ENCODE peak calls at places on chromosomes 1 and 21, in four cellular contexts. B, T, F and Y are unnamed samples.

GRCh38 chr1:18879791-18880309 is 20.4 kb upstream of the TAS1R2 start:
- DNase-seq in B (no peak), T (no peak), F (no peak), Y (no peak)

GRCh38 chr1:182159443-182159842 is 97.9 kb upstream of the ZNF648 start:
- DNase-seq in B (no peak), T (no peak), F (no peak), Y (peak; percentile 3)

GRCh38 chr1:181073638-181074037 is 14.9 kb upstream of the IER5 start:
- DNase-seq in B (no peak), T (no peak), F (no peak), Y (no peak)

GRCh38 chr1:29749546-29749945 is 513.2 kb downstream of the PTPRU start:
- DNase-seq in B (no peak), T (no peak), F (no peak), Y (no peak)

GRCh38 chr1:65717815-65718454 is 74.8 kb upstream of the PDE4B start:
- DNase-seq in B (no peak), T (no peak), F (no peak), Y (peak; percentile 53)

GRCh38 chr1:242005866-242006565 is 7.1 kb upstream of the MAP1LC3C start:
- DNase-seq in B (no peak), T (no peak), F (no peak), Y (no peak)

GRCh38 chr1:245566952-245567351 is 412.2 kb downstream of the KIF26B start:
- DNase-seq in B (no peak), T (peak; percentile 38), F (no peak), Y (no peak)

GRCh38 chr1:217425528-217425927 is 205.4 kb downstream of the GPATCH2 start:
- DNase-seq in B (no peak), T (no peak), F (no peak), Y (no peak)

GRCh38 chr1:25253911-25254310 is 6.7 kb upstream of the RSRP1 start:
- DNase-seq in B (no peak), T (no peak), F (no peak), Y (no peak)

GRCh38 chr1:159936284-159936904 is 9.0 kb downstream of the IGSF9 start:
- DNase-seq in B (peak; percentile 74), T (peak; percentile 60), F (peak; percentile 88), Y (peak; percentile 70)

GRCh38 chr1:171937938-171938337 is 96.6 kb downstream of the DNM3 start:
- DNase-seq in B (no peak), T (no peak), F (no peak), Y (no peak)

GRCh38 chr1:15139654-15140350 is 13.7 kb upstream of the TMEM51 start:
- DNase-seq in B (peak; percentile 44), T (peak; percentile 76), F (peak; percentile 78), Y (no peak)
- TF ChIP-seq POLR2A in B (no peak), T (no peak), F (no peak), Y (no peak)

GRCh38 chr1:156338180-156338973 is at the start of the genes CCT3 and TSACC:
- DNase-seq in B (peak; percentile 99), T (peak; percentile 99), F (peak; percentile 99), Y (peak; percentile 100)
- TF ChIP-seq POLR2A in B (no peak), T (peak; percentile 54), F (no peak), Y (peak; percentile 94)

DNA sequence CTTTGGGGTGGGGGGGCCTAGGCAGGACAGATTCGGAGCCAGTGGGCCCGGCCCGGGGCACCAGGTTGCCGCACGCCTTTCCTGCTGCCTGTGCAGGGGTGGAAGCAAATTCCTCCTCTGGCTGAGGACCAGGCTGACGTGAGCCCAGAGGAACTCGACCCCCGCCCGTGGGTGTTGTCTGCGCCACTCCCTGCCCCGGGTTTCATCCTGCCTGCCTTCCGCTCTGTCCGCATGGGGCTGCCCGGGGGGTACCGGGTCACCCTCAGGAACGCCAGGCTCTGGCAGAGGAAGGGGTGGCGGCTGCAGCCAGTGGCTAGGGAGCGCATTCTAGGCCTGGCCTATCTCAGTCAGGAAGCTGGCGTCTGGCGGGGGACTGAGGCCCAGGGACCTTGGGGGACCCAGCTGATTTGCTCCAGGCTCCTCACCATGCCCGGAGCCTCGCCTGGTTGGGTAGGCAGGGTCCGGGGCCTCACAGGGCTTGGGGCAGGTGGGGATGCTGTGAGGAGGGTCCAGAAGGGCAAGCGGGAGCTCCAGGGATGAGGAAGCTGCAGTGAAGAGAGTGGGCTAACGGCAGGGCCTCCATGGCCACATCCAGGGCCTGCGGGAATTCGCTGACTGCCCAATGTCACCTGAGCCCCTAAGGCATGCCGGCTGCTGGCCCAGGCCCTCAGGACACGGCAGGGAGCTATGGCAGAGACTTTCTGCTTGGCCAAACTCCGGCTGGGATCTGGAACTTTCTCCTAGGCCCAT is 2.4 kb upstream of the IBA57 start:
- DNase-seq in B (peak; percentile 63), T (peak; percentile 68), F (peak; percentile 43), Y (no peak)
- TF ChIP-seq POLR2A in B (no peak), T (no peak), F (no peak), Y (no peak)

GRCh38 chr1:231357831-231358354 is 19.8 kb downstream of the SPRTN start:
- DNase-seq in B (peak; percentile 35), T (peak; percentile 46), F (peak; percentile 33), Y (peak; percentile 77)
- TF ChIP-seq POLR2A in B (no peak), T (no peak), F (no peak), Y (no peak)

GRCh38 chr1:74731399-74732052 is 1.3 kb downstream of the CRYZ start:
- DNase-seq in B (no peak), T (no peak), F (peak; percentile 28), Y (peak; percentile 38)

GRCh38 chr1:74737360-74737759 is 4.4 kb downstream of the TYW3 start:
- DNase-seq in B (no peak), T (no peak), F (no peak), Y (no peak)

GRCh38 chr1:74729741-74730478 is 2.9 kb downstream of the CRYZ start:
- DNase-seq in B (no peak), T (peak; percentile 23), F (no peak), Y (peak; percentile 15)

GRCh38 chr1:74733616-74734484 is 898 bp downstream of the TYW3 start:
- DNase-seq in B (no peak), T (peak; percentile 24), F (no peak), Y (peak; percentile 84)

GRCh38 chr1:74732960-74733615 is at the start of the genes CRYZ and TYW3:
- DNase-seq in B (peak; percentile 93), T (peak; percentile 91), F (peak; percentile 86), Y (peak; percentile 91)
- TF ChIP-seq POLR2A in B (no peak), T (peak; percentile 42), F (no peak), Y (peak; percentile 79)

GRCh38 chr21:41141031-41141457 is 26.9 kb upstream of the BACE2 start:
- DNase-seq in B (no peak), T (no peak), F (no peak), Y (no peak)
- TF ChIP-seq POLR2A in B (no peak), T (no peak), F (no peak), Y (no peak)

DNA sequence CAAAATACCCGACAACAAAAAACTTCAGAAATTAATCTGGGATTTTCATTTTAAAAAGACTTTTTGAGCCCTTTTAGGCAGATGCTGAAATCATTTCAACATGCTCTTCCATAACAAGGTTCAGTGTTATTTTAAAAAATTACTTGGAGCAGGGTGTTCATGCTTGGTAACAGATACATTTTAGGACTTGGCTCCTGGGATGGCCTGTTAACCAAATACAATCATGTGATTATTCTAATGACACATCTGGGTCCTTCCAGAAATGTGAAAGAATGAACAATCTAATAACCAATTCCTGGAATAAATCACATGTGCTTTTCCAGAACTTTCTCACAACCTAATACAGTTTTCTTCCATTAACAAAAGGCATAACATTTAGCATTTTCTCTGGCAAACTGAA is 379.8 kb upstream of the RUNX1 start:
- DNase-seq in B (no peak), T (no peak), F (no peak), Y (no peak)
- TF ChIP-seq POLR2A in B (no peak), T (no peak), F (no peak), Y (no peak)

GRCh38 chr1:226133504-226134123 is 52.9 kb downstream of the ACBD3 start:
- DNase-seq in B (no peak), T (no peak), F (no peak), Y (no peak)

GRCh38 chr1:226135059-226135651 is 51.4 kb downstream of the ACBD3 start:
- DNase-seq in B (peak; percentile 49), T (peak; percentile 50), F (peak; percentile 88), Y (no peak)

GRCh38 chr1:226134170-226135058 is 52.1 kb downstream of the ACBD3 start:
- DNase-seq in B (no peak), T (no peak), F (no peak), Y (no peak)

GRCh38 chr1:226131639-226132038 is 54.9 kb downstream of the ACBD3 start:
- DNase-seq in B (no peak), T (no peak), F (no peak), Y (no peak)

DNA sequence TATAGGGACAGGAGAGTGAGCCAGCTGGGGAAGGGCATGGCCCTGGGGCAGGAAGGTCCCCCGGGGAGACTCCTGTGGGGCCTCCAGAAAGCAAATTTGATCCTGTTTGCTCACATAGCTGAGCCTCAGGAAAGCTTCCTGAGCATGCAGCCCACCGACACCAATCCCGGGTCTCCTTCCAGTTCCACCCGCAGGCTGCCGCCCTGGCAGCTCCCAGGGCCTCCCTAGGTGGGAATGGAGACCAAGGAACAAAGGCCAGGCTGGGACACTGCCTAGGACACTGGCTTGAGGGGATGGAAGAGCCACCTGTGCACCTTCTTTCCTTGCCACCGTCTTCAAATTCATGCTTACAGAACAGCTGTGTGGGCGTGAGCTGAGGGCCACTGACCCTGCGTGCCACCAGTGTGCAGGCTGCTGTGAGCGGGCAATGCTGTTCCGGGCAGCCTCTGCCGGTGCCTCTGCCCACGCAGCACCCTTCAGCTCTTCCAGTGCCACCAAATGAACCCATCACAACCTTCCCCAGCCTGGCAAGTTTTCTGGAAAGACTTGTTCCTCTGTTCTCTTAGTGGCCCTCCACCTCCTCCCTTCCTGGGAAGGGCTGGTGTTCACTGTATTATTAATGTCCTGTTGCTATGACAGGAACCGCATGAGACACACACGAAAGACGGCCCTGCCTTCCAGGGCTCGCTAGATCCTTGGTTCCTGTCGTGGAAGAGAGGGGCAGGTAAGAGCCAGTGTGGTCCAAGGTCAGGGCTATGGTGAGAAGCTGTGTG is 53.6 kb downstream of the ACBD3 start:
- DNase-seq in B (no peak), T (no peak), F (peak; percentile 71), Y (no peak)
- TF ChIP-seq POLR2A in B (no peak), T (no peak), F (no peak), Y (no peak)